ENCODE peak calls at places on chromosome 19, in eight cellular contexts. U is heart left ventricle, H is iPS-NIHi11, V is AG04449, O is hepatocyte, Q is H7, S is kidney glomerular epithelial cell, R is smooth muscle cell of the brain vasculature. T is an unnamed sample.

GRCh38 chr19:12821761-12822160 is 12.6 kb downstream of the RTBDN start:
- DNase-seq in U (no peak), H (no peak), V (no peak), O (no peak), Q (no peak), S (no peak), R (no peak), T (no peak)

GRCh38 chr19:32197896-32198882 is 147.2 kb upstream of the ZNF507 start:
- DNase-seq in U (no peak), H (no peak), V (no peak), O (no peak), Q (no peak), S (no peak), R (no peak), T (no peak)

GRCh38 chr19:33302974-33303790 is 848 bp upstream of the CEBPA start:
- DNase-seq in U (peak; percentile 53), H (peak; percentile 87), V (no peak), O (peak; percentile 84), Q (peak; percentile 89), S (peak; percentile 32), R (no peak), T (peak; percentile 51)

GRCh38 chr19:30719991-30720329 is 347.8 kb downstream of the ZNF536 start:
- DNase-seq in U (peak; percentile 33), H (peak; percentile 42), V (no peak), O (no peak), Q (no peak), S (no peak), R (no peak), T (no peak)

GRCh38 chr19:19647037-19647835 is 3.8 kb upstream of the GMIP start:
- DNase-seq in U (no peak), H (no peak), V (no peak), O (no peak), Q (no peak), S (no peak), R (no peak), T (no peak)

GRCh38 chr19:12034196-12034595 is 1.3 kb downstream of the ZNF433 start:
- DNase-seq in U (no peak), H (no peak), V (no peak), O (no peak), Q (no peak), S (no peak), R (no peak), T (no peak)

GRCh38 chr19:4449022-4449825 is 8.4 kb downstream of the UBXN6 start:
- DNase-seq in U (peak; percentile 76), H (peak; percentile 32), V (no peak), O (no peak), Q (peak; percentile 72), S (no peak), R (no peak), T (no peak)

GRCh38 chr19:28710278-28710677 is 502.7 kb downstream of the UQCRFS1 start:
- DNase-seq in U (no peak), H (peak; percentile 38), V (peak; percentile 19), O (peak; percentile 64), Q (peak; percentile 26), S (peak; percentile 47), R (peak; percentile 41), T (peak; percentile 41)

GRCh38 chr19:31002852-31003251 is 346.4 kb downstream of the TSHZ3 start:
- DNase-seq in U (no peak), H (peak; percentile 16), V (no peak), O (no peak), Q (peak; percentile 17), S (no peak), R (no peak), T (no peak)

GRCh38 chr19:11978492-11979100 is 13.8 kb downstream of the ZNF763 start:
- DNase-seq in U (no peak), H (no peak), V (no peak), O (no peak), Q (no peak), S (no peak), R (no peak), T (no peak)

GRCh38 chr19:7540761-7541480 is 5.4 kb downstream of the PNPLA6 start:
- DNase-seq in U (no peak), H (peak; percentile 90), V (no peak), O (no peak), Q (peak; percentile 97), S (peak; percentile 23), R (no peak), T (peak; percentile 36)

GRCh38 chr19:47122359-47123335 is 8.0 kb upstream of the SAE1 start:
- DNase-seq in U (no peak), H (no peak), V (peak; percentile 50), O (no peak), Q (no peak), S (peak; percentile 85), R (no peak), T (no peak)